ENCODE peak calls at places on chromosomes 6 and 20, in ten cellular contexts. One of them, this sample, is unnamed. For H3K9me3 and H3K4me1, the result is how much of the 10 kb centered on the place peaks cover.

GRCh38 chr6:40723967-40724366 is 136.8 kb upstream of the LRFN2 start:
- DNase-seq in right cardiac atrium: peak
- DNase-seq in psoas muscle: no peak
- DNase-seq in gastrocnemius medialis: no peak
- DNase-seq in left lung: no peak
- DNase-seq in right lobe of liver: no peak
- DNase-seq in effector memory CD4-positive, alpha-beta T cell: no peak
- DNase-seq in HCT116: no peak
- DNase-seq in fibroblast of lung: no peak
- DNase-seq in CD8-positive, alpha-beta T cell: no peak
- DNase-seq in this sample: no peak

GRCh38 chr6:142945446-142946180 is 637 bp upstream of the HIVEP2 start:
- DNase-seq in right cardiac atrium: peak
- DNase-seq in psoas muscle: peak
- DNase-seq in gastrocnemius medialis: peak
- DNase-seq in left lung: peak
- DNase-seq in right lobe of liver: peak
- DNase-seq in effector memory CD4-positive, alpha-beta T cell: peak
- DNase-seq in HCT116: no peak
- DNase-seq in fibroblast of lung: no peak
- DNase-seq in CD8-positive, alpha-beta T cell: peak
- DNase-seq in this sample: no peak

GRCh38 chr6:83613378-83613777 is 95.5 kb downstream of the SNAP91 start:
- DNase-seq in right cardiac atrium: no peak
- DNase-seq in psoas muscle: no peak
- DNase-seq in gastrocnemius medialis: no peak
- DNase-seq in left lung: no peak
- DNase-seq in right lobe of liver: no peak
- DNase-seq in effector memory CD4-positive, alpha-beta T cell: no peak
- DNase-seq in HCT116: no peak
- DNase-seq in fibroblast of lung: no peak
- DNase-seq in CD8-positive, alpha-beta T cell: no peak
- DNase-seq in this sample: no peak

GRCh38 chr6:95249176-95249575 is 328.2 kb upstream of the MANEA start:
- DNase-seq in right cardiac atrium: no peak
- DNase-seq in psoas muscle: no peak
- DNase-seq in gastrocnemius medialis: no peak
- DNase-seq in left lung: no peak
- DNase-seq in right lobe of liver: no peak
- DNase-seq in effector memory CD4-positive, alpha-beta T cell: no peak
- DNase-seq in HCT116: no peak
- DNase-seq in fibroblast of lung: peak
- DNase-seq in CD8-positive, alpha-beta T cell: no peak
- DNase-seq in this sample: no peak

GRCh38 chr6:39228992-39229767 is at the start of gene KCNK5:
- DNase-seq in right cardiac atrium: peak
- DNase-seq in psoas muscle: peak
- DNase-seq in gastrocnemius medialis: peak
- DNase-seq in left lung: peak
- DNase-seq in right lobe of liver: peak
- DNase-seq in effector memory CD4-positive, alpha-beta T cell: peak
- DNase-seq in HCT116: peak
- DNase-seq in fibroblast of lung: peak
- DNase-seq in CD8-positive, alpha-beta T cell: peak
- DNase-seq in this sample: peak

GRCh38 chr6:105174512-105174911 is 5.3 kb downstream of the POPDC3 start:
- DNase-seq in right cardiac atrium: no peak
- DNase-seq in psoas muscle: no peak
- DNase-seq in gastrocnemius medialis: no peak
- DNase-seq in left lung: no peak
- DNase-seq in right lobe of liver: no peak
- DNase-seq in effector memory CD4-positive, alpha-beta T cell: no peak
- DNase-seq in HCT116: no peak
- DNase-seq in fibroblast of lung: peak
- DNase-seq in CD8-positive, alpha-beta T cell: no peak
- DNase-seq in this sample: no peak

GRCh38 chr6:31875852-31876251 is 2.9 kb downstream of the SLC44A4 start:
- DNase-seq in right cardiac atrium: peak
- DNase-seq in psoas muscle: no peak
- DNase-seq in gastrocnemius medialis: no peak
- DNase-seq in left lung: no peak
- DNase-seq in right lobe of liver: no peak
- DNase-seq in effector memory CD4-positive, alpha-beta T cell: no peak
- DNase-seq in HCT116: no peak
- DNase-seq in fibroblast of lung: no peak
- DNase-seq in CD8-positive, alpha-beta T cell: no peak
- DNase-seq in this sample: no peak

GRCh38 chr20:3940905-3941304 is 51.7 kb downstream of the PANK2 start:
- DNase-seq in right cardiac atrium: no peak
- DNase-seq in psoas muscle: no peak
- DNase-seq in gastrocnemius medialis: no peak
- DNase-seq in left lung: no peak
- DNase-seq in right lobe of liver: no peak
- DNase-seq in effector memory CD4-positive, alpha-beta T cell: no peak
- DNase-seq in HCT116: no peak
- DNase-seq in fibroblast of lung: no peak
- DNase-seq in CD8-positive, alpha-beta T cell: no peak
- DNase-seq in this sample: no peak

GRCh38 chr6:22470454-22471368 is 98.7 kb upstream of the HDGFL1 start:
- DNase-seq in right cardiac atrium: peak
- DNase-seq in psoas muscle: no peak
- DNase-seq in gastrocnemius medialis: peak
- DNase-seq in left lung: no peak
- DNase-seq in right lobe of liver: peak
- DNase-seq in effector memory CD4-positive, alpha-beta T cell: no peak
- DNase-seq in HCT116: no peak
- DNase-seq in fibroblast of lung: peak
- DNase-seq in CD8-positive, alpha-beta T cell: no peak
- DNase-seq in this sample: no peak

GRCh38 chr6:109454483-109455160 is 950 bp downstream of the MICAL1 start:
- DNase-seq in right cardiac atrium: no peak
- DNase-seq in psoas muscle: peak
- DNase-seq in gastrocnemius medialis: no peak
- DNase-seq in left lung: no peak
- DNase-seq in right lobe of liver: peak
- DNase-seq in effector memory CD4-positive, alpha-beta T cell: peak
- DNase-seq in HCT116: no peak
- DNase-seq in fibroblast of lung: peak
- DNase-seq in CD8-positive, alpha-beta T cell: peak
- DNase-seq in this sample: no peak

GRCh38 chr6:37819802-37820712 is 530 bp downstream of the ZFAND3 start:
- DNase-seq in right cardiac atrium: peak
- DNase-seq in psoas muscle: peak
- DNase-seq in gastrocnemius medialis: peak
- DNase-seq in left lung: peak
- DNase-seq in right lobe of liver: peak
- DNase-seq in effector memory CD4-positive, alpha-beta T cell: peak
- DNase-seq in HCT116: peak
- DNase-seq in fibroblast of lung: peak
- DNase-seq in CD8-positive, alpha-beta T cell: peak
- DNase-seq in this sample: peak

GRCh38 chr6:11222385-11223277 is 9.8 kb downstream of the NEDD9 start:
- DNase-seq in right cardiac atrium: no peak
- DNase-seq in psoas muscle: no peak
- DNase-seq in gastrocnemius medialis: no peak
- DNase-seq in left lung: no peak
- DNase-seq in right lobe of liver: no peak
- DNase-seq in effector memory CD4-positive, alpha-beta T cell: no peak
- DNase-seq in HCT116: no peak
- DNase-seq in fibroblast of lung: no peak
- DNase-seq in CD8-positive, alpha-beta T cell: no peak
- DNase-seq in this sample: no peak

GRCh38 chr6:11975353-11975977 is 36.6 kb upstream of the HIVEP1 start:
- DNase-seq in right cardiac atrium: peak
- DNase-seq in psoas muscle: no peak
- DNase-seq in gastrocnemius medialis: peak
- DNase-seq in left lung: no peak
- DNase-seq in right lobe of liver: no peak
- DNase-seq in effector memory CD4-positive, alpha-beta T cell: no peak
- DNase-seq in HCT116: no peak
- DNase-seq in fibroblast of lung: no peak
- DNase-seq in CD8-positive, alpha-beta T cell: peak
- DNase-seq in this sample: peak

GRCh38 chr6:5191222-5191621 is 69.5 kb downstream of the LYRM4 start:
- DNase-seq in right cardiac atrium: no peak
- DNase-seq in psoas muscle: no peak
- DNase-seq in gastrocnemius medialis: no peak
- DNase-seq in left lung: no peak
- DNase-seq in right lobe of liver: no peak
- DNase-seq in effector memory CD4-positive, alpha-beta T cell: no peak
- DNase-seq in HCT116: no peak
- DNase-seq in fibroblast of lung: no peak
- DNase-seq in CD8-positive, alpha-beta T cell: no peak
- DNase-seq in this sample: no peak

GRCh38 chr20:22834651-22835256 is 200.4 kb upstream of the SSTR4 start:
- DNase-seq in right cardiac atrium: no peak
- DNase-seq in psoas muscle: no peak
- DNase-seq in gastrocnemius medialis: no peak
- DNase-seq in left lung: no peak
- DNase-seq in right lobe of liver: no peak
- DNase-seq in effector memory CD4-positive, alpha-beta T cell: no peak
- DNase-seq in HCT116: no peak
- DNase-seq in fibroblast of lung: no peak
- DNase-seq in CD8-positive, alpha-beta T cell: no peak
- DNase-seq in this sample: no peak

GRCh38 chr20:22836877-22837276 is 198.2 kb upstream of the SSTR4 start:
- DNase-seq in right cardiac atrium: no peak
- DNase-seq in psoas muscle: no peak
- DNase-seq in gastrocnemius medialis: no peak
- DNase-seq in left lung: no peak
- DNase-seq in right lobe of liver: no peak
- DNase-seq in effector memory CD4-positive, alpha-beta T cell: no peak
- DNase-seq in HCT116: no peak
- DNase-seq in fibroblast of lung: no peak
- DNase-seq in CD8-positive, alpha-beta T cell: no peak
- DNase-seq in this sample: no peak

GRCh38 chr20:22833851-22834250 is 201.3 kb upstream of the SSTR4 start:
- DNase-seq in right cardiac atrium: no peak
- DNase-seq in psoas muscle: no peak
- DNase-seq in gastrocnemius medialis: no peak
- DNase-seq in left lung: no peak
- DNase-seq in right lobe of liver: no peak
- DNase-seq in effector memory CD4-positive, alpha-beta T cell: no peak
- DNase-seq in HCT116: no peak
- DNase-seq in fibroblast of lung: no peak
- DNase-seq in CD8-positive, alpha-beta T cell: no peak
- DNase-seq in this sample: no peak

GRCh38 chr20:22836211-22836610 is 198.9 kb upstream of the SSTR4 start:
- DNase-seq in right cardiac atrium: no peak
- DNase-seq in psoas muscle: no peak
- DNase-seq in gastrocnemius medialis: no peak
- DNase-seq in left lung: no peak
- DNase-seq in right lobe of liver: no peak
- DNase-seq in effector memory CD4-positive, alpha-beta T cell: no peak
- DNase-seq in HCT116: no peak
- DNase-seq in fibroblast of lung: no peak
- DNase-seq in CD8-positive, alpha-beta T cell: no peak
- DNase-seq in this sample: no peak

GRCh38 chr20:22838001-22838400 is 197.1 kb upstream of the SSTR4 start:
- DNase-seq in right cardiac atrium: no peak
- DNase-seq in psoas muscle: no peak
- DNase-seq in gastrocnemius medialis: no peak
- DNase-seq in left lung: no peak
- DNase-seq in right lobe of liver: no peak
- DNase-seq in effector memory CD4-positive, alpha-beta T cell: no peak
- DNase-seq in HCT116: no peak
- DNase-seq in fibroblast of lung: no peak
- DNase-seq in CD8-positive, alpha-beta T cell: no peak
- DNase-seq in this sample: no peak
- H3K4me3 ChIP-seq in right cardiac atrium: no peak
- H3K4me3 ChIP-seq in psoas muscle: no peak
- H3K4me3 ChIP-seq in gastrocnemius medialis: no peak
- H3K4me3 ChIP-seq in left lung: no peak
- H3K4me3 ChIP-seq in right lobe of liver: no peak
- H3K4me3 ChIP-seq in effector memory CD4-positive, alpha-beta T cell: no peak
- H3K4me3 ChIP-seq in HCT116: no peak
- H3K4me3 ChIP-seq in fibroblast of lung: no peak
- H3K4me3 ChIP-seq in CD8-positive, alpha-beta T cell: no peak
- H3K4me3 ChIP-seq in this sample: no peak

GRCh38 chr6:27452496-27452897 is 20.4 kb downstream of the ZNF184 start:
- DNase-seq in right cardiac atrium: no peak
- DNase-seq in psoas muscle: no peak
- DNase-seq in gastrocnemius medialis: no peak
- DNase-seq in left lung: no peak
- DNase-seq in right lobe of liver: no peak
- DNase-seq in effector memory CD4-positive, alpha-beta T cell: no peak
- DNase-seq in HCT116: no peak
- DNase-seq in fibroblast of lung: peak
- DNase-seq in CD8-positive, alpha-beta T cell: no peak
- DNase-seq in this sample: no peak
- H3K9me3 ChIP-seq in right cardiac atrium: under half
- H3K9me3 ChIP-seq in psoas muscle: half or more
- H3K9me3 ChIP-seq in gastrocnemius medialis: under half
- H3K9me3 ChIP-seq in left lung: half or more
- H3K9me3 ChIP-seq in right lobe of liver: under half
- H3K9me3 ChIP-seq in effector memory CD4-positive, alpha-beta T cell: half or more
- H3K9me3 ChIP-seq in HCT116: half or more
- H3K9me3 ChIP-seq in fibroblast of lung: under half
- H3K9me3 ChIP-seq in CD8-positive, alpha-beta T cell: half or more
- H3K9me3 ChIP-seq in this sample: half or more

DNA sequence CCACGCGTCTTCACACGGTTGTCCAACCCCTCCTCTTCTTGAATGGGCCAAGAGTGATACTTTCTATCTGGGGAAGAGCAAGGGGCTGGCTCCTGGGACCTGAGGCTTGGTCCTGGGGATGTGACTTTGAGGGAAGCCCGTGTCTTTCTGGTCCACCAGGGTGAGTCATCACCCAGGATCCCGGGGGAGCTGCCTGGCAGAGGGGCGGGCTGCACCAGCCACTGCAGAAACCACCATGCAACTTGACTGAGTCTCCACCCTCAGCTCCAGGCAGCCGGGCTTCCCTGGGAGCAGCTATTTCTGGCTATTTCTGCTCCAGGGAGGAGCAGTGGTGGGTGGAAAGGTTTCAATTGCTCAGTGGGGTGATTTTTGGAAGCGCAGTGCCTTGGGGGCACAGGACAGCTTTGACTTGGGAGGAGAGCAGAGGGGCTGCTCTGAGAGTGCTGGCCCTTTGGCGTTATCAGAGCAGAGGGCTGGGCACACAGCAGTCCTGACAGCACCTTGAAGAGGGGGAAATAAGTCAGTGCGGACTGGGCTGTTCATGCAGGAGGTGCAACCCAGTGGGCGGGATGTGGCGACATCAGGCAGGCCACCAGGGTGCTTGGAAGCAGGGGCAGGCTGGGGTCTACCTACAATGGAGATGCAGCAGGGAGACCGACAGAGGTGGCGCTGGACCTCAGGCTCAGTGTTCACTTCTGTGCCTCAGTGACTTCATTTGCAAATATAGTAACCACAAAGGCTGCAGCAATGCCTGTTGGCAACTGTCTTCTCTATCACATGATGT is 45.1 kb upstream of the FAM83D start:
- DNase-seq in right cardiac atrium: no peak
- DNase-seq in psoas muscle: no peak
- DNase-seq in gastrocnemius medialis: no peak
- DNase-seq in left lung: no peak
- DNase-seq in right lobe of liver: no peak
- DNase-seq in effector memory CD4-positive, alpha-beta T cell: no peak
- DNase-seq in HCT116: no peak
- DNase-seq in fibroblast of lung: no peak
- DNase-seq in CD8-positive, alpha-beta T cell: no peak
- DNase-seq in this sample: no peak
- H3K4me1 ChIP-seq in right cardiac atrium: under half
- H3K4me1 ChIP-seq in psoas muscle: under half
- H3K4me1 ChIP-seq in gastrocnemius medialis: under half
- H3K4me1 ChIP-seq in left lung: under half
- H3K4me1 ChIP-seq in right lobe of liver: under half
- H3K4me1 ChIP-seq in effector memory CD4-positive, alpha-beta T cell: under half
- H3K4me1 ChIP-seq in HCT116: under half
- H3K4me1 ChIP-seq in fibroblast of lung: under half
- H3K4me1 ChIP-seq in CD8-positive, alpha-beta T cell: under half
- H3K4me1 ChIP-seq in this sample: under half

GRCh38 chr6:158999154-158999668 is 791 bp downstream of the RSPH3 start:
- DNase-seq in right cardiac atrium: no peak
- DNase-seq in psoas muscle: no peak
- DNase-seq in gastrocnemius medialis: no peak
- DNase-seq in left lung: no peak
- DNase-seq in right lobe of liver: no peak
- DNase-seq in effector memory CD4-positive, alpha-beta T cell: no peak
- DNase-seq in HCT116: no peak
- DNase-seq in fibroblast of lung: peak
- DNase-seq in CD8-positive, alpha-beta T cell: no peak
- DNase-seq in this sample: no peak
- H3K4me3 ChIP-seq in right cardiac atrium: peak
- H3K4me3 ChIP-seq in psoas muscle: peak
- H3K4me3 ChIP-seq in gastrocnemius medialis: peak
- H3K4me3 ChIP-seq in left lung: peak
- H3K4me3 ChIP-seq in right lobe of liver: peak
- H3K4me3 ChIP-seq in effector memory CD4-positive, alpha-beta T cell: peak
- H3K4me3 ChIP-seq in HCT116: peak
- H3K4me3 ChIP-seq in fibroblast of lung: peak
- H3K4me3 ChIP-seq in CD8-positive, alpha-beta T cell: peak
- H3K4me3 ChIP-seq in this sample: peak

This sample was measured in ascending aorta.